ENCODE peak calls at places on chromosomes 13 and 19, in seven cellular contexts. A, N, T, Z, G, K and I are unnamed samples.

GRCh38 chr19:12774588-12775555 is at the start of gene HOOK2:
- DNase-seq in T (peak), K (peak), Z (peak), G (peak), A (no peak), N (no peak), I (no peak)

GRCh38 chr19:7550987-7551761 is 15.7 kb downstream of the PNPLA6 start:
- DNase-seq in A (peak), Z (peak), G (peak), T (peak), N (peak), K (peak), I (peak)

GRCh38 chr13:107361666-107362065 is 793.7 kb upstream of the ARGLU1 start:
- DNase-seq in A (peak), K (no peak), N (no peak), G (no peak), T (no peak), Z (no peak), I (no peak)

GRCh38 chr19:3743486-3743885 is 18.0 kb downstream of the APBA3 start:
- DNase-seq in A (no peak), K (no peak), Z (no peak), G (peak), T (no peak), N (peak), I (no peak)

GRCh38 chr13:62193919-62194318 is 778.3 kb upstream of the PCDH20 start:
- DNase-seq in K (peak), T (no peak), Z (no peak), N (no peak), A (no peak), G (peak), I (no peak)

GRCh38 chr13:40063278-40063698 is 407.8 kb downstream of the COG6 start:
- DNase-seq in K (no peak), G (no peak), Z (no peak), T (no peak), N (no peak), A (no peak), I (no peak)

GRCh38 chr13:53445682-53446081 is 417.1 kb downstream of the OLFM4 start:
- DNase-seq in A (no peak), K (no peak), N (no peak), T (no peak), Z (no peak), G (no peak), I (no peak)

GRCh38 chr19:32018014-32018413 is 327.4 kb upstream of the ZNF507 start:
- DNase-seq in Z (peak), A (no peak), N (peak), G (no peak), T (no peak), K (no peak), I (no peak)

GRCh38 chr19:3667766-3668165 is 32.5 kb downstream of the PIP5K1C start:
- DNase-seq in G (no peak), A (no peak), N (no peak), T (no peak), K (no peak), Z (no peak), I (no peak)

GRCh38 chr19:52635786-52636570 is 2.2 kb downstream of the ZNF83 start:
- DNase-seq in G (no peak), K (no peak), Z (no peak), T (no peak), N (no peak), A (peak), I (no peak)

GRCh38 chr13:86020350-86021002 is 221.3 kb upstream of the SLITRK6 start:
- DNase-seq in T (no peak), G (no peak), A (peak), Z (no peak), K (no peak), N (peak), I (no peak)

GRCh38 chr13:43838909-43839308 is 40.6 kb downstream of the CCDC122 start:
- DNase-seq in T (no peak), A (peak), N (no peak), K (peak), G (no peak), Z (no peak), I (no peak)

GRCh38 chr13:64470751-64471150 is 2759.4 kb downstream of the PCDH9 start:
- DNase-seq in A (no peak), Z (no peak), T (no peak), G (no peak), K (no peak), N (no peak), I (no peak)

GRCh38 chr19:7540761-7541480 is 5.4 kb downstream of the PNPLA6 start:
- DNase-seq in A (peak), T (peak), G (peak), K (no peak), N (no peak), Z (peak), I (no peak)

GRCh38 chr19:7395360-7395781 is 46.6 kb downstream of the ARHGEF18 start:
- DNase-seq in T (no peak), A (no peak), Z (peak), K (no peak), N (peak), G (no peak), I (no peak)

GRCh38 chr13:91805605-91806004 is 407.2 kb downstream of the GPC5 start:
- DNase-seq in K (no peak), Z (no peak), A (no peak), T (no peak), G (no peak), N (peak), I (no peak)
- H2BK120ac ChIP-seq in K (no peak), Z (no peak), A (no peak), T (no peak), G (no peak), N (no peak), I (no peak)

GRCh38 chr19:14533450-14533849 is 4.1 kb downstream of the TECR start:
- DNase-seq in A (no peak), T (no peak), Z (no peak), K (peak), G (no peak), N (no peak), I (no peak)

GRCh38 chr19:14529254-14530004 is at the start of gene TECR:
- DNase-seq in T (peak), A (peak), G (peak), K (peak), N (peak), Z (peak), I (peak)

GRCh38 chr19:14530005-14530348 is 583 bp downstream of the TECR start:
- DNase-seq in N (no peak), K (peak), Z (no peak), A (no peak), G (peak), T (no peak), I (no peak)

GRCh38 chr19:14528419-14529253 is 758 bp upstream of the TECR start:
- DNase-seq in G (no peak), K (no peak), T (no peak), A (no peak), Z (no peak), N (no peak), I (no peak)

DNA sequence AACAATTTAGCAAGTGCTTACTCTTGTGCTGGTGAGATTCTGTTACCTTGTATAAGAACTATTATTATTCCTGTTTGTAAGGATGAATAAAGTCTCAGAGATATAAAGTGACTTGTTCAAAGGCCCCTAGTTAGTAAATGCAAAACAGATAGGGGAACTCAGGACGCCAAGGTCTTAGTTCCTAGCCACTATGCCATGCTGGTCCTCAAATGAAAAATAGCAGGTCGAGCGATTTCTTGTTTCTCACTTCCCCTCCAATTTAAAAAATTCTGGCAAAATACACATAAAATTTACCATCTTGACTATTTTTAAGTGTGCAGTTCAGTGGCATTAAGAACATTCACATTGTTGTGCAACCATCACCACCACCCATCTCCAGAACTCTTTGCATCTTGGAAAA is 1.1 kb downstream of the TECR start:
- DNase-seq in K (no peak), A (no peak), N (no peak), T (no peak), G (no peak), Z (no peak), I (no peak)
- H3K27ac ChIP-seq in K (no peak), A (no peak), N (no peak), T (no peak), G (no peak), Z (no peak), I (no peak)

GRCh38 chr13:21047591-21048282 is 13.6 kb downstream of the LATS2 start:
- DNase-seq in K (no peak), G (no peak), N (no peak), T (no peak), Z (peak), A (no peak), I (no peak)
- H3K23ac ChIP-seq in K (no peak), G (no peak), N (no peak), T (no peak), Z (no peak), A (no peak), I (no peak)

GRCh38 chr19:48355555-48355954 is 8.2 kb downstream of the TMEM143 start:
- DNase-seq in T (no peak), A (no peak), N (no peak), K (no peak), G (peak), Z (no peak), I (no peak)

GRCh38 chr19:48361912-48362311 is 1.8 kb downstream of the TMEM143 start:
- DNase-seq in T (no peak), K (no peak), A (no peak), N (no peak), Z (no peak), G (no peak), I (no peak)

GRCh38 chr19:48362716-48363499 is 832 bp downstream of the TMEM143 start:
- DNase-seq in A (peak), G (peak), Z (peak), T (peak), N (peak), K (peak), I (peak)

GRCh38 chr19:48363500-48363809 is 285 bp downstream of the TMEM143 start:
- DNase-seq in K (no peak), T (no peak), G (no peak), N (no peak), A (no peak), Z (no peak), I (no peak)

DNA sequence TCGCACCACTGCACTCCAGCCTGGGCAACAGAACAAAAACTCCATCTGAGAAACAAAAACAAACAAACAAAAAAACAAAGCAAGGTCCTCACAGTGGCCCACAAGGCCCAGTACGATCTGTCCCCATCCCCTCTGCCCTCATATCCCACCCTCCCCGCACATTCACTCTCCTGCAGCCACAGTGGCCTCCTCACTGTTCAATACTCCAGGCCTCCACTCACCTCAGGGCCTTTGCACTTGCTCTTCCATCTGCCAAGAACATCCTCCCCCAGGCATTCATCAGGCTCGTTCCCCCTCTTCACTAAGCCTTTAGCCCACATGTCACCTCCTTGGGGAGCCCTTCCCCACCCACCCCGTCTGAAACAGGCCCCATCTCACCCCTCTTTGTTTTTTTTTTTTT is 4.6 kb downstream of the TMEM143 start:
- DNase-seq in K (no peak), N (no peak), A (no peak), T (no peak), Z (no peak), G (no peak), I (no peak)
- H2BK120ac ChIP-seq in K (no peak), N (no peak), A (no peak), T (no peak), Z (no peak), G (no peak), I (no peak)

DNA sequence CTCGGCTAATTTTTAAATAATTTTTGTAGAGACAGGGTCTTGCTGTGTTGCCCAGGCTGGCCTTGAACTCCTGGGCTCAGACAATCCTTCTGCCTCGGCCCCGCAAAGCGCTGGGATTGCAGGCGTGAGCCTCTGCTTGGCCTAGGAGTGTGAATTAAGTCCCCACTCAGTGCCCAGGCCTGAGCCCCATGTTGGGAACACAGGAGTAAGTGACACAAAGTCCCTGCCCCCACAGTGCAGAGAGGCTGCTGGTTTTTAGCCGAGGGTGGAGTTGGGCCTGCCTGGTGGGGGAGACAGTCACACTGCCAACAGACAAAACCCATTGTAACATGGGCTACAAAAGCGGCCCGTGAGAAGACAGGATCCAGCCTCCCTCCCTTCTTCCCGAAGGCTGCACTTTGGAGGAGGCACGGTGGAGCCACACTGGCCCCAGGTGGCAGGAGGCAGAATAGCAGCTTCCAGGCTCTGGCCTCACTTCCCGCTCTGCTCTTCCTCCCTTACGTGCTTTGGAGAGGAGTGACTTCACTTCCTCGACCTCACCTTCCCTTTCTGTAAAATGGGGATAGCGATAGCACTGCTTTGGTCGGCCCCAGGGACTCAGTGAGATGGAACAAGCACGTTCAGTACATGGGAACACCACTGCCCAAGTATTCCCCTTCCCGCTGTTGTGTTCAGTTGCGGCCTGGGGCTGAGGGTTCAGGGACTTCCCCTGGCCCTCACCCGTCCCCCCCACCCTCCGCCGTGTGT is 15.2 kb upstream of the EHD2 start:
- DNase-seq in T (peak), N (peak), K (peak), G (peak), Z (peak), A (peak), I (peak)
- H3K27ac ChIP-seq in T (no peak), N (peak), K (no peak), G (peak), Z (no peak), A (no peak), I (peak)

GRCh38 chr13:48602296-48603040 is 51.3 kb upstream of the CYSLTR2 start:
- DNase-seq in A (no peak), T (no peak), Z (no peak), N (no peak), G (no peak), K (peak), I (no peak)
- H3K23ac ChIP-seq in A (no peak), T (no peak), Z (no peak), N (no peak), G (no peak), K (no peak), I (no peak)

GRCh38 chr13:105552078-105552477 is 983.4 kb downstream of the EFNB2 start:
- DNase-seq in Z (no peak), A (no peak), K (no peak), N (no peak), G (no peak), T (no peak), I (no peak)
- H2BK120ac ChIP-seq in Z (no peak), A (no peak), K (no peak), N (no peak), G (no peak), T (no peak), I (no peak)